ENCODE peak calls at places on chromosomes 16 and 17, in nine cellular contexts. C is heart right ventricle, P is amygdala, W is HS-27A, N is NCI-H82, A is GDM1, H is NCI-H1694 treated with DMSO at 0.1 percent for 48 hours, G is G401, Q is head of caudate nucleus. L is an unnamed sample.

GRCh38 chr17:82202981-82203380 is 9.7 kb downstream of the CCDC57 start:
- DNase-seq in P (no peak), N (no peak), A (no peak), H (no peak), C (no peak), W (no peak), Q (no peak), G (no peak), L (no peak)

GRCh38 chr16:49620158-49620867 is 235.6 kb downstream of the ZNF423 start:
- DNase-seq in H (no peak), N (no peak), Q (no peak), C (peak), P (no peak), G (peak), W (peak), A (no peak), L (no peak)

GRCh38 chr16:56939801-56940200 is 7.9 kb downstream of the HERPUD1 start:
- DNase-seq in H (no peak), G (no peak), P (no peak), N (no peak), C (no peak), W (no peak), A (no peak), Q (no peak), L (no peak)

GRCh38 chr16:53960954-53961616 is 257.1 kb downstream of the FTO start:
- DNase-seq in P (no peak), Q (no peak), W (no peak), A (no peak), N (no peak), H (peak), G (no peak), C (no peak), L (no peak)

GRCh38 chr17:76122411-76123126 is 18.5 kb downstream of the FOXJ1 start:
- DNase-seq in Q (no peak), A (no peak), G (no peak), W (no peak), P (no peak), H (no peak), N (no peak), C (no peak), L (no peak)

GRCh38 chr17:1313270-1314005 is 34.0 kb downstream of the TRARG1 start:
- DNase-seq in H (no peak), Q (no peak), G (no peak), A (no peak), P (no peak), C (no peak), W (no peak), N (no peak), L (no peak)

GRCh38 chr17:80429356-80430275 is 14.6 kb downstream of the ENDOV start:
- DNase-seq in W (no peak), P (no peak), C (no peak), H (no peak), Q (no peak), G (no peak), N (no peak), A (no peak), L (no peak)

GRCh38 chr17:34579017-34579946 is at the start of gene TMEM132E:
- DNase-seq in Q (peak), P (peak), W (no peak), C (peak), G (peak), H (peak), N (peak), A (no peak), L (no peak)

GRCh38 chr17:75508122-75508719 is 7.1 kb downstream of the CASKIN2 start:
- DNase-seq in A (no peak), H (no peak), G (no peak), C (no peak), N (no peak), W (no peak), P (no peak), Q (no peak), L (no peak)

GRCh38 chr16:75534560-75535205 is 1.2 kb downstream of the CHST5 start:
- DNase-seq in C (no peak), N (no peak), G (no peak), H (no peak), W (no peak), A (no peak), P (no peak), Q (no peak), L (no peak)

GRCh38 chr16:73792199-73793108 is 504.2 kb upstream of the PSMD7 start:
- DNase-seq in Q (no peak), H (no peak), G (no peak), A (no peak), C (no peak), W (no peak), P (no peak), N (no peak), L (no peak)

GRCh38 chr17:73550561-73550960 is 93.7 kb downstream of the SDK2 start:
- DNase-seq in Q (no peak), G (no peak), A (no peak), H (no peak), C (no peak), P (no peak), W (no peak), N (no peak), L (no peak)

GRCh38 chr17:78992542-78993212 is 13.0 kb upstream of the LGALS3BP start:
- DNase-seq in G (no peak), P (no peak), H (no peak), A (no peak), C (no peak), Q (no peak), N (no peak), W (no peak), L (no peak)

GRCh38 chr17:64658931-64659330 is 3.2 kb downstream of the SMURF2 start:
- DNase-seq in P (no peak), G (no peak), A (peak), C (no peak), W (no peak), N (no peak), H (no peak), Q (no peak), L (no peak)

GRCh38 chr17:44655983-44656700 is at the start of gene MEIOC:
- DNase-seq in Q (no peak), C (no peak), W (no peak), A (no peak), H (no peak), G (no peak), N (peak), P (no peak), L (peak)

GRCh38 chr16:58026705-58027340 is 1.3 kb downstream of the MMP15 start:
- DNase-seq in Q (no peak), W (no peak), N (peak), C (no peak), H (no peak), A (no peak), G (no peak), P (no peak), L (no peak)

GRCh38 chr16:23071202-23072083 is 77.8 kb downstream of the USP31 start:
- DNase-seq in P (no peak), N (no peak), W (no peak), H (no peak), C (peak), A (no peak), Q (no peak), G (peak), L (no peak)

GRCh38 chr16:11203111-11203623 is 52.8 kb downstream of the SOCS1 start:
- DNase-seq in C (no peak), P (no peak), Q (no peak), N (no peak), W (no peak), A (no peak), H (no peak), G (no peak), L (no peak)

GRCh38 chr17:58084317-58084981 is 1.2 kb downstream of the DYNLL2 start:
- DNase-seq in A (no peak), H (peak), C (peak), G (peak), P (no peak), N (peak), Q (no peak), W (no peak), L (peak)

GRCh38 chr16:66984902-66985311 is 3.5 kb upstream of the CES4A start:
- DNase-seq in N (no peak), Q (no peak), W (no peak), P (no peak), H (no peak), A (no peak), C (no peak), G (no peak), L (no peak)

GRCh38 chr17:82446124-82446523 is 4.4 kb downstream of the CYBC1 start:
- DNase-seq in C (no peak), P (no peak), Q (no peak), H (no peak), N (no peak), W (no peak), A (no peak), G (no peak), L (no peak)

GRCh38 chr16:31094088-31094423 is 541 bp downstream of the VKORC1 start:
- DNase-seq in A (no peak), N (peak), P (no peak), G (peak), W (no peak), Q (no peak), H (no peak), C (no peak), L (no peak)

L was measured in memory B cell.